ENCODE peak calls at places on chromosomes 6 and 20, in six cellular contexts. F is T-helper 2 cell, H is AG08395, O is HuH-7, M is EH, G is GM12865. Y is an unnamed sample.
A peak's percentile ranks its signal among the peaks of the same experiment; 100 is the strongest.

GRCh38 chr6:72650081-72650745 is 28.3 kb downstream of the KCNQ5 start:
- DNase-seq in F (no peak), H (no peak), O (no peak), M (peak; percentile 29), G (no peak), Y (no peak)

GRCh38 chr20:10167025-10167424 is 51.6 kb upstream of the SNAP25 start:
- DNase-seq in F (no peak), H (no peak), O (no peak), M (no peak), G (no peak), Y (no peak)

GRCh38 chr20:23047001-23047737 is 2.3 kb downstream of the THBD start:
- DNase-seq in F (no peak), H (no peak), O (no peak), M (no peak), G (no peak), Y (no peak)

GRCh38 chr20:35207950-35208611 is 18.4 kb upstream of the MMP24 start:
- DNase-seq in F (peak; percentile 59), H (peak; percentile 76), O (peak; percentile 69), M (peak; percentile 79), G (peak; percentile 81), Y (peak; percentile 88)

GRCh38 chr20:13012886-13013285 is 4.1 kb downstream of the SPTLC3 start:
- DNase-seq in F (no peak), H (no peak), O (no peak), M (no peak), G (no peak), Y (no peak)

GRCh38 chr20:48189177-48189576 is 403.9 kb upstream of the SULF2 start:
- DNase-seq in F (no peak), H (peak; percentile 56), O (no peak), M (peak; percentile 71), G (peak; percentile 25), Y (no peak)

GRCh38 chr6:13741358-13741757 is 29.7 kb upstream of the RANBP9 start:
- DNase-seq in F (no peak), H (no peak), O (no peak), M (no peak), G (no peak), Y (no peak)

GRCh38 chr6:28218312-28219248 is 6.5 kb upstream of the ZSCAN9 start:
- DNase-seq in F (no peak), H (peak; percentile 82), O (peak; percentile 60), M (peak; percentile 78), G (peak; percentile 83), Y (peak; percentile 77)

GRCh38 chr20:39429716-39430115 is 467.6 kb downstream of the DHX35 start:
- DNase-seq in F (no peak), H (peak; percentile 12), O (peak; percentile 2), M (no peak), G (no peak), Y (peak; percentile 27)

GRCh38 chr20:56417911-56418310 is 5.9 kb downstream of the CASS4 start:
- DNase-seq in F (no peak), H (no peak), O (no peak), M (peak; percentile 54), G (no peak), Y (no peak)

GRCh38 chr6:35445691-35446090 is 6.4 kb upstream of the FANCE start:
- DNase-seq in F (no peak), H (no peak), O (no peak), M (peak; percentile 62), G (peak; percentile 31), Y (no peak)

GRCh38 chr6:15058200-15059070 is 187.4 kb upstream of the JARID2 start:
- DNase-seq in F (no peak), H (no peak), O (no peak), M (no peak), G (no peak), Y (no peak)

GRCh38 chr6:113493991-113494390 is 363.2 kb upstream of the MARCKS start:
- DNase-seq in F (no peak), H (no peak), O (no peak), M (no peak), G (no peak), Y (no peak)

GRCh38 chr6:139364982-139365379 is 9.5 kb downstream of the CITED2 start:
- DNase-seq in F (no peak), H (no peak), O (no peak), M (no peak), G (no peak), Y (no peak)

GRCh38 chr6:143536866-143537691 is 25.6 kb upstream of the FUCA2 start:
- DNase-seq in F (peak; percentile 55), H (peak; percentile 50), O (peak; percentile 74), M (peak; percentile 75), G (peak; percentile 70), Y (peak; percentile 84)

GRCh38 chr6:149176971-149177667 is 140.4 kb upstream of the TAB2 start:
- DNase-seq in F (no peak), H (no peak), O (peak; percentile 39), M (no peak), G (peak; percentile 6), Y (peak; percentile 18)

GRCh38 chr20:5095931-5096330 is 23.8 kb downstream of the PCNA start:
- DNase-seq in F (no peak), H (no peak), O (no peak), M (no peak), G (no peak), Y (no peak)

GRCh38 chr6:75532521-75532920 is 38.9 kb upstream of the FILIP1 start:
- DNase-seq in F (no peak), H (peak; percentile 5), O (no peak), M (peak; percentile 66), G (no peak), Y (no peak)

GRCh38 chr6:157859775-157860504 is 36.9 kb downstream of the SNX9 start:
- DNase-seq in F (no peak), H (no peak), O (no peak), M (no peak), G (no peak), Y (no peak)

GRCh38 chr6:112058673-112059072 is 4.8 kb downstream of the CCN6 start:
- DNase-seq in F (no peak), H (no peak), O (no peak), M (no peak), G (no peak), Y (no peak)

GRCh38 chr6:167590193-167590592 is 236.5 kb upstream of the AFDN start:
- DNase-seq in F (no peak), H (no peak), O (no peak), M (no peak), G (no peak), Y (no peak)

GRCh38 chr6:8785223-8785622 is 349.9 kb upstream of the SLC35B3 start:
- DNase-seq in F (no peak), H (no peak), O (no peak), M (no peak), G (no peak), Y (peak; percentile 5)

GRCh38 chr6:111552241-111552744 is 53.4 kb downstream of the TRAF3IP2 start:
- DNase-seq in F (no peak), H (peak; percentile 85), O (peak; percentile 30), M (peak; percentile 98), G (no peak), Y (peak; percentile 92)

Y was measured in hepatocyte.